ENCODE peak calls at places on chromosomes 5 and 9, in four cellular contexts. E, V, K and C are unnamed samples.

GRCh38 chr9:111400564-111400898 is 70.5 kb upstream of the OR2K2 start:
- DNase-seq in E (no peak), K (no peak), V (no peak), C (no peak)

GRCh38 chr5:115267617-115268016 is 4.9 kb upstream of the PGGT1B start:
- DNase-seq in E (no peak), K (no peak), V (no peak), C (no peak)

GRCh38 chr5:39376293-39376714 is 12.0 kb upstream of the C9 start:
- DNase-seq in K (peak; percentile 45), E (no peak), V (peak; percentile 63), C (no peak)

GRCh38 chr5:120678279-120678678 is 214.2 kb downstream of the PRR16 start:
- DNase-seq in K (no peak), E (no peak), V (no peak), C (no peak)

GRCh38 chr5:165497707-165498106 is 1992.3 kb downstream of the MAT2B start:
- DNase-seq in V (peak; percentile 5), E (no peak), K (no peak), C (no peak)

GRCh38 chr5:124408738-124409453 is 337.5 kb downstream of the ZNF608 start:
- DNase-seq in E (no peak), V (no peak), K (no peak), C (no peak)

GRCh38 chr9:4690144-4690543 is 10.8 kb downstream of the CDC37L1 start:
- DNase-seq in V (no peak), K (no peak), E (no peak), C (no peak)

GRCh38 chr5:137273511-137273910 is 225.6 kb downstream of the SPOCK1 start:
- DNase-seq in K (no peak), V (no peak), E (no peak), C (no peak)

GRCh38 chr9:18748106-18748719 is 274.3 kb downstream of the ADAMTSL1 start:
- DNase-seq in E (no peak), V (no peak), K (no peak), C (no peak)

GRCh38 chr5:96114736-96115466 is 153.2 kb upstream of the ELL2 start:
- DNase-seq in E (no peak), V (peak; percentile 8), K (no peak), C (no peak)

GRCh38 chr9:12658531-12659209 is 34.5 kb upstream of the TYRP1 start:
- DNase-seq in E (peak; percentile 50), V (no peak), K (no peak), C (no peak)

GRCh38 chr5:157540707-157541451 is 34.7 kb downstream of the ADAM19 start:
- DNase-seq in V (no peak), K (peak; percentile 46), E (peak; percentile 84), C (no peak)

GRCh38 chr9:127411122-127411521 is 13.1 kb upstream of the ZNF79 start:
- DNase-seq in E (no peak), V (no peak), K (no peak), C (no peak)

GRCh38 chr9:97510797-97511761 is 9.6 kb downstream of the TMOD1 start:
- DNase-seq in E (no peak), V (no peak), K (no peak), C (no peak)

GRCh38 chr5:171630047-171630669 is 155.5 kb upstream of the SMIM23 start:
- DNase-seq in K (peak; percentile 54), V (no peak), E (peak; percentile 85), C (no peak)

GRCh38 chr9:135282001-135282731 is 194.7 kb downstream of the OLFM1 start:
- DNase-seq in E (peak; percentile 91), K (peak; percentile 84), V (no peak), C (no peak)

GRCh38 chr9:76662476-76663281 is 101.6 kb upstream of the PCA3 start:
- DNase-seq in K (no peak), V (no peak), E (no peak), C (no peak)
- TF ChIP-seq CTCF in K (no peak), V (no peak), E (no peak), C (no peak)

GRCh38 chr5:14188778-14189177 is 45.6 kb downstream of the TRIO start:
- DNase-seq in K (no peak), E (no peak), V (no peak), C (no peak)
- H3K4me1 ChIP-seq in K (peaks cover 54% of the 10 kb centered on the region), E (peaks cover 20% of the 10 kb centered on the region), V (peaks cover 99% of the 10 kb centered on the region), C (peaks cover 97% of the 10 kb centered on the region)

GRCh38 chr5:91906027-91906426 is 522.9 kb upstream of the ARRDC3 start:
- DNase-seq in V (no peak), E (no peak), K (no peak), C (no peak)

GRCh38 chr5:91910655-91911054 is 527.5 kb upstream of the ARRDC3 start:
- DNase-seq in K (no peak), V (no peak), E (no peak), C (no peak)

GRCh38 chr5:91906494-91906893 is 523.4 kb upstream of the ARRDC3 start:
- DNase-seq in K (no peak), E (no peak), V (no peak), C (no peak)

DNA sequence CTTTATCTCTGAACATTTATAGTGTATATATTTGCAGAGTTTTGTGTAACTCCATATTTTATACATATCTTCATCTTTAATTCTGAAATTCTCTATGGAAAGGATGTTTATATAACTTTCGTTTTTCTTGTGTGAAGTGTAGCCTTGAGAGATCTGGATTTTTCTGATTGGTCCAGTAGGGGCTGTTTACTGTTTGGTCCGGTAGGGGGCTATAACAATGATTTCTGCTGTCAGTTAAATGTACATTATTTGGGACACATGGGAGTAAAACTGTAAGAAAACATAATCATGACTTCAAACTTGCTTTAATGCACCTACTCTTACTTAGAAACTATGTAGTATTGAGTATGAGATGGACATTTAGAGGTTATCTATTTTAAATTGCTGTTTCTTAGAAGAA is 527.1 kb upstream of the ARRDC3 start:
- DNase-seq in K (no peak), V (no peak), E (no peak), C (no peak)
- TF ChIP-seq CTCF in K (no peak), V (no peak), E (no peak), C (no peak)

DNA sequence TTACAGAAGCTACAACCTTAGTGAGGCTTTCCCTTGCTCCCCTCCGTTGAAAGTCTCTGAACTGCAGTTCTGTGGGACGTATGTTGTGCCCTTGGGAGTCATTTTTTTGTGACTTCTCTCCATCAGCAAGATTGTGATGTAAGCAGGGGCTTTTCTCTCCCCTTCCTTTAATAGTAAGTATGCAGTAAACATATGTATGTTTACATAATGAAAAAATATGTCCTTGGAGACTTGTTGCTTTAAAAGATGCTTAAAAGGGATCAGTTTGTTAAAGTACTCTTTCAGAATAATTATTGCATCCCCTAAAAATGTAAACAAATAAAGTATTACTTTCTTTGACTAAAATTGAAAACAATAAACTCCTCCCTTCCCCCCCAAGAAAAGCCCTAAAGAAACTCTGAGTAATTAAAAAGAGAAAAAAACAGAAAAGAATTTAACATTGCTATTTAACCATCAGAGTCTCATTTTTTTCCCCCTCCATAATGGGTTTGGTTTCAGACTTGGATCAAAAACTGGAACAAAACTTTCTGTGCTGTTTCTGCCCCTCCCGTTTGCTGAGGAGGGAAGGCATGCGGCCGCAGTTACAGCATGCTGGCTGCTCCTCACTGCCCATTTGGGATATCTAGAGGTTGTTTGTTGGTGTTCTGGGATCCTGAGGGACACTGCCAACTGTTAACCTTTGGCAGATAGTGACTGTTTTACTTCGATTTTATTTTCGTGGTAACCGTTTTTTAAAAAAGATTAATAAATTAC is 40.2 kb downstream of the TRIO start:
- DNase-seq in K (no peak), V (no peak), E (no peak), C (no peak)
- H3K4me1 ChIP-seq in K (peaks cover 54% of the 10 kb centered on the region), V (peaks cover 97% of the 10 kb centered on the region), E (peaks cover 28% of the 10 kb centered on the region), C (peaks cover 74% of the 10 kb centered on the region)

DNA sequence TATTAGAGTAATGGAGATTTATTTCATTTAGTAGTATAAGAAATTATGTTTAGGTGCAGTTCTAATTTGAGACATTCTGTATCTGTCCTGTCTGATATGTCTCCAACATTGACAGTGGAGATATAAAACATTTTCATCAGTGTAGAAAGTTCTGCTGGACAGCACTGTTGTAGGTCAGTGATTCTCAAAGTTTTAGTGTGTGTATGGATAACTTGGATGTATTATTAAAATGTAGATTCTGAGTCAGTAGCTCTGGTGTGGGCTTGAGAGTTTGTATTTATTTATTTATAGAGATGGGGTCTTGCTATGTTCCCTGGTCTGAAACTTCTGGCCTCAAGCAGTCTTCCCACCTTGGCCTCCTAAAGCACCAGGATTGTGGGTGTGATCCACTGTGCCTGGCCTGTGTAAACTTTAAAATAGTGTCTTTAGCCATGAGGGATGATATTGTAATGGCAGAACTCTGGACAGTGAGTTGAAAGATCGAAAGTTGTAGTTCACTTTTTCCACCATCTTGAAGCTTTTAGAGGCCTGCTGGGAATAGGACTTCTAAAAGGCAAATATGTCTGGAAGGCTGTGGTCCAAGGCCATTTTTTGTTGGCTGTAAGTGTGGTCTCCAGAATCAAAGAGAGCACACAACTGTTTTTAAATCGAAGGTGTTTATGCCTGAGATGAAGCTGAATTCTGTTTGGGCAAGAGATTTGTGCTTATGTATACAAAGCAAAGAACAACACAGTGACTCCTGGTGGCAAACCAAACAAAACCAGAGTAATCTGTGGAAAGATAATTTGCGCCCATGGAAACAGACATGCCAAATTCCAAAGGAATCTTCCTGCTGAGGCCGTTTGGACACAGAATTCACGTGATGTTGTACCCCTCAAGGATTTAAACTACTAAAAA is 12.4 kb downstream of the UBAP1 start:
- DNase-seq in E (no peak), K (no peak), V (no peak), C (no peak)
- TF ChIP-seq CTCF in E (no peak), K (no peak), V (no peak), C (no peak)

DNA sequence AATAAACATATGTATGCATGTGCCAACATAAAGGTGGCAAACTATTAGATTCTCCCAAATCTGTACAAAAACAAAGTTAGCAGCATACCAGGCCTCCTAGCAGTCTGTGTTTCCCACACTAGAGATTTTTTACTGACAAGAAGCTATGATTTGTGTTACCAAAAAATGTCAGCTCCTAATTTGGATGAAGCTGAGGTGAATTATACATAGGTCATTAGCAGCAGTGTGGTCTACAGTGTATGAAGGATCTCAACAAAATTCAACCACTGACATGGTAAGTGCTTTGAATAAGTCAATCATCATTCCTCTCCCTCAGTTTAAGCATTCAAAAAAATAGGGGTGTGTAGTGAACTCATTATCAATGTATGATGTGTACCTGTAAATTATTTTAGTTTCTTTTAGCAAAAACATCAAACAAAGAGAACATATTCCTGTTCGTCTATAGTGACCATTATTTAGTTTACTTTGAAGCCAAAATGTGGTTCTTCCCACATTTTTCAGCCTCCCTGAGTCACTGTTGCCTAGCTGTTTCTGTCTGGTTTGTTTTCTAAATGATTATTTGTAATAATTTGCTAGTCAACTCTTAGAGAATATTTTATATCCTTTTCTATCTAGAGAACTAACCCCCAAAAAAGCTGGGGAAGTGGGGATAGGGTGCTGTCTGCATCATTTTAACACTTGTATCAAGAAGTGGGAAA is 52.1 kb upstream of the RGMB start:
- DNase-seq in K (no peak), V (no peak), E (no peak), C (no peak)
- H3K4me1 ChIP-seq in K (no peaks in the 10 kb centered on the region), V (no peaks in the 10 kb centered on the region), E (no peaks in the 10 kb centered on the region), C (no peaks in the 10 kb centered on the region)